ENCODE peak calls at places on chromosomes 4 and X, in eight cellular contexts. One of them, this sample, is unnamed.

GRCh38 chr4:93478805-93479204 is 349.7 kb upstream of the ATOH1 start:
- DNase-seq in non-pigmented ciliary epithelial cell: no peak
- DNase-seq in DMS 273 treated with DMSO at 0.1 percent for 48 hours: no peak
- DNase-seq in GM23248: no peak
- DNase-seq in bronchial epithelial cell: peak
- DNase-seq in dermis microvascular lymphatic vessel endothelial cell: no peak
- DNase-seq in NCI-H2029 treated with DMSO at 0.1 percent for 48 hours: no peak
- DNase-seq in NT2/D1: no peak
- DNase-seq in this sample: no peak

GRCh38 chr4:37667197-37668100 is 18.7 kb downstream of the RELL1 start:
- DNase-seq in non-pigmented ciliary epithelial cell: no peak
- DNase-seq in GM23248: peak
- DNase-seq in bronchial epithelial cell: no peak
- DNase-seq in NT2/D1: no peak
- DNase-seq in dermis microvascular lymphatic vessel endothelial cell: no peak
- DNase-seq in DMS 273 treated with DMSO at 0.1 percent for 48 hours: no peak
- DNase-seq in NCI-H2029 treated with DMSO at 0.1 percent for 48 hours: no peak
- DNase-seq in this sample: no peak

GRCh38 chr4:25637581-25638220 is 17.9 kb upstream of the SLC34A2 start:
- DNase-seq in DMS 273 treated with DMSO at 0.1 percent for 48 hours: no peak
- DNase-seq in non-pigmented ciliary epithelial cell: no peak
- DNase-seq in NT2/D1: no peak
- DNase-seq in NCI-H2029 treated with DMSO at 0.1 percent for 48 hours: no peak
- DNase-seq in GM23248: no peak
- DNase-seq in dermis microvascular lymphatic vessel endothelial cell: no peak
- DNase-seq in bronchial epithelial cell: no peak
- DNase-seq in this sample: no peak

GRCh38 chr4:113012776-113013175 is 36.7 kb upstream of the ANK2 start:
- DNase-seq in NT2/D1: no peak
- DNase-seq in DMS 273 treated with DMSO at 0.1 percent for 48 hours: no peak
- DNase-seq in GM23248: no peak
- DNase-seq in non-pigmented ciliary epithelial cell: no peak
- DNase-seq in bronchial epithelial cell: no peak
- DNase-seq in NCI-H2029 treated with DMSO at 0.1 percent for 48 hours: no peak
- DNase-seq in dermis microvascular lymphatic vessel endothelial cell: no peak
- DNase-seq in this sample: no peak

GRCh38 chr4:170529760-170530440 is 440.1 kb upstream of the AADAT start:
- DNase-seq in dermis microvascular lymphatic vessel endothelial cell: no peak
- DNase-seq in NCI-H2029 treated with DMSO at 0.1 percent for 48 hours: no peak
- DNase-seq in DMS 273 treated with DMSO at 0.1 percent for 48 hours: no peak
- DNase-seq in NT2/D1: no peak
- DNase-seq in non-pigmented ciliary epithelial cell: no peak
- DNase-seq in bronchial epithelial cell: peak
- DNase-seq in GM23248: no peak
- DNase-seq in this sample: no peak

GRCh38 chr4:23332266-23332665 is 557.6 kb downstream of the PPARGC1A start:
- DNase-seq in DMS 273 treated with DMSO at 0.1 percent for 48 hours: no peak
- DNase-seq in NCI-H2029 treated with DMSO at 0.1 percent for 48 hours: no peak
- DNase-seq in GM23248: no peak
- DNase-seq in NT2/D1: no peak
- DNase-seq in dermis microvascular lymphatic vessel endothelial cell: no peak
- DNase-seq in non-pigmented ciliary epithelial cell: peak
- DNase-seq in bronchial epithelial cell: no peak
- DNase-seq in this sample: no peak

GRCh38 chr4:46445689-46446339 is 55.9 kb upstream of the GABRA2 start:
- DNase-seq in bronchial epithelial cell: peak
- DNase-seq in DMS 273 treated with DMSO at 0.1 percent for 48 hours: no peak
- DNase-seq in NT2/D1: no peak
- DNase-seq in dermis microvascular lymphatic vessel endothelial cell: no peak
- DNase-seq in GM23248: no peak
- DNase-seq in non-pigmented ciliary epithelial cell: no peak
- DNase-seq in NCI-H2029 treated with DMSO at 0.1 percent for 48 hours: no peak
- DNase-seq in this sample: no peak

GRCh38 chr4:74203467-74203866 is 45.5 kb downstream of the MTHFD2L start:
- DNase-seq in dermis microvascular lymphatic vessel endothelial cell: no peak
- DNase-seq in DMS 273 treated with DMSO at 0.1 percent for 48 hours: no peak
- DNase-seq in NT2/D1: no peak
- DNase-seq in GM23248: no peak
- DNase-seq in NCI-H2029 treated with DMSO at 0.1 percent for 48 hours: no peak
- DNase-seq in non-pigmented ciliary epithelial cell: no peak
- DNase-seq in bronchial epithelial cell: no peak
- DNase-seq in this sample: no peak

GRCh38 chrX:71542825-71543224 is 9.9 kb downstream of the OGT start:
- DNase-seq in DMS 273 treated with DMSO at 0.1 percent for 48 hours: no peak
- DNase-seq in GM23248: peak
- DNase-seq in non-pigmented ciliary epithelial cell: no peak
- DNase-seq in dermis microvascular lymphatic vessel endothelial cell: no peak
- DNase-seq in NCI-H2029 treated with DMSO at 0.1 percent for 48 hours: no peak
- DNase-seq in bronchial epithelial cell: no peak
- DNase-seq in NT2/D1: no peak
- DNase-seq in this sample: no peak

GRCh38 chr4:6121276-6121850 is 79.0 kb downstream of the JAKMIP1 start:
- DNase-seq in NCI-H2029 treated with DMSO at 0.1 percent for 48 hours: no peak
- DNase-seq in bronchial epithelial cell: no peak
- DNase-seq in NT2/D1: no peak
- DNase-seq in non-pigmented ciliary epithelial cell: no peak
- DNase-seq in GM23248: no peak
- DNase-seq in dermis microvascular lymphatic vessel endothelial cell: no peak
- DNase-seq in DMS 273 treated with DMSO at 0.1 percent for 48 hours: no peak
- DNase-seq in this sample: no peak

GRCh38 chrX:33336783-33337182 is 125.4 kb upstream of the DMD start:
- DNase-seq in DMS 273 treated with DMSO at 0.1 percent for 48 hours: no peak
- DNase-seq in GM23248: peak
- DNase-seq in NCI-H2029 treated with DMSO at 0.1 percent for 48 hours: no peak
- DNase-seq in NT2/D1: no peak
- DNase-seq in bronchial epithelial cell: peak
- DNase-seq in dermis microvascular lymphatic vessel endothelial cell: no peak
- DNase-seq in non-pigmented ciliary epithelial cell: no peak
- DNase-seq in this sample: no peak

GRCh38 chr4:180860136-180860720 is 1383.0 kb upstream of the TENM3 start:
- DNase-seq in dermis microvascular lymphatic vessel endothelial cell: no peak
- DNase-seq in DMS 273 treated with DMSO at 0.1 percent for 48 hours: no peak
- DNase-seq in NT2/D1: no peak
- DNase-seq in GM23248: no peak
- DNase-seq in bronchial epithelial cell: no peak
- DNase-seq in non-pigmented ciliary epithelial cell: no peak
- DNase-seq in NCI-H2029 treated with DMSO at 0.1 percent for 48 hours: no peak
- DNase-seq in this sample: no peak

GRCh38 chr4:174521800-174522182 is 497 bp downstream of the HPGD start:
- DNase-seq in GM23248: peak
- DNase-seq in DMS 273 treated with DMSO at 0.1 percent for 48 hours: no peak
- DNase-seq in NT2/D1: no peak
- DNase-seq in NCI-H2029 treated with DMSO at 0.1 percent for 48 hours: peak
- DNase-seq in non-pigmented ciliary epithelial cell: no peak
- DNase-seq in bronchial epithelial cell: peak
- DNase-seq in dermis microvascular lymphatic vessel endothelial cell: no peak
- DNase-seq in this sample: no peak

GRCh38 chr4:127479031-127479622 is 153.6 kb upstream of the INTU start:
- DNase-seq in DMS 273 treated with DMSO at 0.1 percent for 48 hours: no peak
- DNase-seq in NT2/D1: peak
- DNase-seq in dermis microvascular lymphatic vessel endothelial cell: peak
- DNase-seq in non-pigmented ciliary epithelial cell: no peak
- DNase-seq in NCI-H2029 treated with DMSO at 0.1 percent for 48 hours: peak
- DNase-seq in bronchial epithelial cell: peak
- DNase-seq in GM23248: peak
- DNase-seq in this sample: no peak

GRCh38 chr4:123102897-123103489 is 180.6 kb upstream of the NUDT6 start:
- DNase-seq in non-pigmented ciliary epithelial cell: no peak
- DNase-seq in NT2/D1: no peak
- DNase-seq in NCI-H2029 treated with DMSO at 0.1 percent for 48 hours: no peak
- DNase-seq in DMS 273 treated with DMSO at 0.1 percent for 48 hours: no peak
- DNase-seq in bronchial epithelial cell: peak
- DNase-seq in GM23248: peak
- DNase-seq in dermis microvascular lymphatic vessel endothelial cell: peak
- DNase-seq in this sample: no peak

GRCh38 chrX:46777971-46778810 is 19.3 kb upstream of the SLC9A7 start:
- DNase-seq in GM23248: peak
- DNase-seq in NT2/D1: no peak
- DNase-seq in NCI-H2029 treated with DMSO at 0.1 percent for 48 hours: no peak
- DNase-seq in dermis microvascular lymphatic vessel endothelial cell: peak
- DNase-seq in DMS 273 treated with DMSO at 0.1 percent for 48 hours: no peak
- DNase-seq in non-pigmented ciliary epithelial cell: no peak
- DNase-seq in bronchial epithelial cell: no peak
- DNase-seq in this sample: no peak

GRCh38 chr4:152585036-152585439 is 49.1 kb upstream of the FBXW7 start:
- DNase-seq in non-pigmented ciliary epithelial cell: no peak
- DNase-seq in dermis microvascular lymphatic vessel endothelial cell: no peak
- DNase-seq in bronchial epithelial cell: no peak
- DNase-seq in DMS 273 treated with DMSO at 0.1 percent for 48 hours: no peak
- DNase-seq in GM23248: no peak
- DNase-seq in NCI-H2029 treated with DMSO at 0.1 percent for 48 hours: no peak
- DNase-seq in NT2/D1: no peak
- DNase-seq in this sample: no peak

GRCh38 chrX:154013614-154014360 is 5.9 kb downstream of the IRAK1 start:
- DNase-seq in bronchial epithelial cell: no peak
- DNase-seq in non-pigmented ciliary epithelial cell: no peak
- DNase-seq in NT2/D1: no peak
- DNase-seq in dermis microvascular lymphatic vessel endothelial cell: peak
- DNase-seq in NCI-H2029 treated with DMSO at 0.1 percent for 48 hours: no peak
- DNase-seq in GM23248: peak
- DNase-seq in DMS 273 treated with DMSO at 0.1 percent for 48 hours: no peak
- DNase-seq in this sample: peak

GRCh38 chrX:109537324-109537665 is 651 bp downstream of the NXT2 start:
- DNase-seq in NCI-H2029 treated with DMSO at 0.1 percent for 48 hours: no peak
- DNase-seq in bronchial epithelial cell: peak
- DNase-seq in dermis microvascular lymphatic vessel endothelial cell: peak
- DNase-seq in DMS 273 treated with DMSO at 0.1 percent for 48 hours: no peak
- DNase-seq in non-pigmented ciliary epithelial cell: peak
- DNase-seq in GM23248: peak
- DNase-seq in NT2/D1: no peak
- DNase-seq in this sample: no peak

GRCh38 chr4:121863787-121864186 is 6.5 kb downstream of the BBS7 start:
- DNase-seq in GM23248: no peak
- DNase-seq in bronchial epithelial cell: no peak
- DNase-seq in dermis microvascular lymphatic vessel endothelial cell: no peak
- DNase-seq in NT2/D1: no peak
- DNase-seq in NCI-H2029 treated with DMSO at 0.1 percent for 48 hours: no peak
- DNase-seq in DMS 273 treated with DMSO at 0.1 percent for 48 hours: no peak
- DNase-seq in non-pigmented ciliary epithelial cell: no peak
- DNase-seq in this sample: no peak

GRCh38 chr4:117533501-117533900 is 448.1 kb upstream of the TRAM1L1 start:
- DNase-seq in dermis microvascular lymphatic vessel endothelial cell: no peak
- DNase-seq in NT2/D1: no peak
- DNase-seq in non-pigmented ciliary epithelial cell: no peak
- DNase-seq in NCI-H2029 treated with DMSO at 0.1 percent for 48 hours: no peak
- DNase-seq in bronchial epithelial cell: no peak
- DNase-seq in GM23248: no peak
- DNase-seq in DMS 273 treated with DMSO at 0.1 percent for 48 hours: no peak
- DNase-seq in this sample: no peak

GRCh38 chrX:69597399-69597798 is 18.5 kb upstream of the EDA start:
- DNase-seq in bronchial epithelial cell: no peak
- DNase-seq in GM23248: no peak
- DNase-seq in dermis microvascular lymphatic vessel endothelial cell: no peak
- DNase-seq in DMS 273 treated with DMSO at 0.1 percent for 48 hours: no peak
- DNase-seq in NT2/D1: no peak
- DNase-seq in non-pigmented ciliary epithelial cell: no peak
- DNase-seq in NCI-H2029 treated with DMSO at 0.1 percent for 48 hours: no peak
- DNase-seq in this sample: no peak

GRCh38 chrX:13092455-13092941 is 48.1 kb upstream of the FAM9C start:
- DNase-seq in dermis microvascular lymphatic vessel endothelial cell: no peak
- DNase-seq in bronchial epithelial cell: no peak
- DNase-seq in non-pigmented ciliary epithelial cell: no peak
- DNase-seq in DMS 273 treated with DMSO at 0.1 percent for 48 hours: no peak
- DNase-seq in GM23248: no peak
- DNase-seq in NT2/D1: no peak
- DNase-seq in NCI-H2029 treated with DMSO at 0.1 percent for 48 hours: no peak
- DNase-seq in this sample: no peak

GRCh38 chr4:139961344-139961948 is 192.5 kb downstream of the MAML3 start:
- DNase-seq in DMS 273 treated with DMSO at 0.1 percent for 48 hours: no peak
- DNase-seq in NCI-H2029 treated with DMSO at 0.1 percent for 48 hours: no peak
- DNase-seq in GM23248: no peak
- DNase-seq in bronchial epithelial cell: peak
- DNase-seq in non-pigmented ciliary epithelial cell: no peak
- DNase-seq in dermis microvascular lymphatic vessel endothelial cell: no peak
- DNase-seq in NT2/D1: no peak
- DNase-seq in this sample: no peak

GRCh38 chrX:85244411-85245210 is 820 bp downstream of the ZNF711 start:
- DNase-seq in non-pigmented ciliary epithelial cell: no peak
- DNase-seq in GM23248: peak
- DNase-seq in NCI-H2029 treated with DMSO at 0.1 percent for 48 hours: peak
- DNase-seq in bronchial epithelial cell: no peak
- DNase-seq in dermis microvascular lymphatic vessel endothelial cell: no peak
- DNase-seq in DMS 273 treated with DMSO at 0.1 percent for 48 hours: peak
- DNase-seq in NT2/D1: no peak
- DNase-seq in this sample: no peak

GRCh38 chrX:111365770-111366325 is 46.1 kb downstream of the DCX start:
- DNase-seq in NT2/D1: no peak
- DNase-seq in bronchial epithelial cell: no peak
- DNase-seq in NCI-H2029 treated with DMSO at 0.1 percent for 48 hours: no peak
- DNase-seq in DMS 273 treated with DMSO at 0.1 percent for 48 hours: no peak
- DNase-seq in non-pigmented ciliary epithelial cell: no peak
- DNase-seq in dermis microvascular lymphatic vessel endothelial cell: no peak
- DNase-seq in GM23248: no peak
- DNase-seq in this sample: no peak

GRCh38 chrX:18828832-18829404 is 121.5 kb downstream of the PPEF1 start:
- DNase-seq in NCI-H2029 treated with DMSO at 0.1 percent for 48 hours: no peak
- DNase-seq in NT2/D1: no peak
- DNase-seq in DMS 273 treated with DMSO at 0.1 percent for 48 hours: no peak
- DNase-seq in non-pigmented ciliary epithelial cell: no peak
- DNase-seq in GM23248: no peak
- DNase-seq in dermis microvascular lymphatic vessel endothelial cell: no peak
- DNase-seq in bronchial epithelial cell: peak
- DNase-seq in this sample: no peak

GRCh38 chrX:13007519-13008188 is 32.7 kb downstream of the TMSB4X start:
- DNase-seq in GM23248: peak
- DNase-seq in non-pigmented ciliary epithelial cell: no peak
- DNase-seq in NT2/D1: no peak
- DNase-seq in NCI-H2029 treated with DMSO at 0.1 percent for 48 hours: no peak
- DNase-seq in DMS 273 treated with DMSO at 0.1 percent for 48 hours: no peak
- DNase-seq in dermis microvascular lymphatic vessel endothelial cell: no peak
- DNase-seq in bronchial epithelial cell: peak
- DNase-seq in this sample: no peak

GRCh38 chr4:12120968-12121367 is 692.3 kb upstream of the HS3ST1 start:
- DNase-seq in GM23248: no peak
- DNase-seq in NT2/D1: no peak
- DNase-seq in NCI-H2029 treated with DMSO at 0.1 percent for 48 hours: peak
- DNase-seq in non-pigmented ciliary epithelial cell: no peak
- DNase-seq in dermis microvascular lymphatic vessel endothelial cell: no peak
- DNase-seq in DMS 273 treated with DMSO at 0.1 percent for 48 hours: no peak
- DNase-seq in bronchial epithelial cell: no peak
- DNase-seq in this sample: no peak

GRCh38 chr4:99710681-99711345 is 53.2 kb upstream of the C4orf54 start:
- DNase-seq in DMS 273 treated with DMSO at 0.1 percent for 48 hours: no peak
- DNase-seq in dermis microvascular lymphatic vessel endothelial cell: no peak
- DNase-seq in non-pigmented ciliary epithelial cell: no peak
- DNase-seq in GM23248: peak
- DNase-seq in NCI-H2029 treated with DMSO at 0.1 percent for 48 hours: no peak
- DNase-seq in bronchial epithelial cell: peak
- DNase-seq in NT2/D1: no peak
- DNase-seq in this sample: no peak

GRCh38 chr4:94406668-94407437 is 44.9 kb upstream of the PDLIM5 start:
- DNase-seq in DMS 273 treated with DMSO at 0.1 percent for 48 hours: peak
- DNase-seq in NT2/D1: peak
- DNase-seq in non-pigmented ciliary epithelial cell: peak
- DNase-seq in NCI-H2029 treated with DMSO at 0.1 percent for 48 hours: peak
- DNase-seq in bronchial epithelial cell: peak
- DNase-seq in GM23248: peak
- DNase-seq in dermis microvascular lymphatic vessel endothelial cell: peak
- DNase-seq in this sample: no peak

GRCh38 chrX:155334486-155335316 is at the start of gene CLIC2:
- DNase-seq in NCI-H2029 treated with DMSO at 0.1 percent for 48 hours: peak
- DNase-seq in DMS 273 treated with DMSO at 0.1 percent for 48 hours: peak
- DNase-seq in NT2/D1: no peak
- DNase-seq in non-pigmented ciliary epithelial cell: no peak
- DNase-seq in dermis microvascular lymphatic vessel endothelial cell: no peak
- DNase-seq in bronchial epithelial cell: peak
- DNase-seq in GM23248: peak
- DNase-seq in this sample: no peak

This sample was measured in D721Med.